ENCODE peak calls at places on chromosomes 16 and 17, in six cellular contexts. B, U, V, M, H and X are unnamed samples.

GRCh38 chr16:50275428-50276127 is 9.2 kb downstream of the ADCY7 start:
- DNase-seq in B (no peak), U (no peak), V (no peak), M (no peak), H (no peak), X (no peak)

GRCh38 chr17:27407916-27408846 is 48.1 kb upstream of the KSR1 start:
- DNase-seq in B (no peak), U (peak), V (no peak), M (peak), H (peak), X (peak)

GRCh38 chr16:53576228-53576627 is 73.2 kb upstream of the AKTIP start:
- DNase-seq in B (no peak), U (no peak), V (no peak), M (no peak), H (no peak), X (no peak)

GRCh38 chr16:58723109-58723508 is 11.0 kb downstream of the GOT2 start:
- DNase-seq in B (no peak), U (no peak), V (no peak), M (no peak), H (no peak), X (no peak)

GRCh38 chr17:79648181-79648831 is 37.5 kb upstream of the RBFOX3 start:
- DNase-seq in B (peak), U (no peak), V (no peak), M (no peak), H (no peak), X (no peak)

GRCh38 chr16:15857779-15858560 is 1.1 kb upstream of the MYH11 start:
- DNase-seq in B (peak), U (peak), V (peak), M (no peak), H (peak), X (peak)

GRCh38 chr17:80892019-80892855 is 99.4 kb upstream of the CHMP6 start:
- DNase-seq in B (no peak), U (peak), V (no peak), M (peak), H (no peak), X (no peak)

GRCh38 chr16:47506800-47507199 is 45.7 kb downstream of the PHKB start:
- DNase-seq in B (no peak), U (no peak), V (no peak), M (no peak), H (no peak), X (no peak)

GRCh38 chr16:29745126-29745852 is 501 bp downstream of the C16orf54 start:
- DNase-seq in B (no peak), U (no peak), V (peak), M (no peak), H (no peak), X (no peak)

GRCh38 chr17:79733692-79734070 is 2.9 kb downstream of the ENPP7 start:
- DNase-seq in B (no peak), U (no peak), V (no peak), M (no peak), H (no peak), X (no peak)

GRCh38 chr17:82648761-82649474 is 674 bp upstream of the WDR45B start:
- DNase-seq in B (peak), U (no peak), V (peak), M (peak), H (peak), X (peak)

GRCh38 chr16:77912617-77913016 is 109.7 kb upstream of the CLEC3A start:
- DNase-seq in B (no peak), U (no peak), V (no peak), M (no peak), H (no peak), X (no peak)

GRCh38 chr17:63694974-63695773 is 4.8 kb downstream of the LIMD2 start:
- DNase-seq in B (no peak), U (no peak), V (no peak), M (no peak), H (no peak), X (no peak)

GRCh38 chr16:22008215-22009142 is 568 bp downstream of the MOSMO start:
- DNase-seq in B (no peak), U (no peak), V (peak), M (no peak), H (peak), X (no peak)

GRCh38 chr16:72937360-72937759 is 110.6 kb downstream of the ZFHX3 start:
- DNase-seq in B (no peak), U (no peak), V (no peak), M (peak), H (no peak), X (no peak)

GRCh38 chr16:24396350-24397271 is 140.5 kb downstream of the CACNG3 start:
- DNase-seq in B (no peak), U (no peak), V (no peak), M (no peak), H (no peak), X (no peak)

GRCh38 chr17:53118948-53119347 is 703.8 kb upstream of the KIF2B start:
- DNase-seq in B (no peak), U (no peak), V (no peak), M (no peak), H (no peak), X (no peak)

GRCh38 chr16:75341934-75342811 is 90.7 kb upstream of the BCAR1 start:
- DNase-seq in B (no peak), U (peak), V (no peak), M (peak), H (no peak), X (no peak)

GRCh38 chr16:15686287-15686686 is 36.2 kb downstream of the NDE1 start:
- DNase-seq in B (no peak), U (no peak), V (no peak), M (no peak), H (no peak), X (no peak)

GRCh38 chr17:44952946-44953475 is 5.4 kb upstream of the KIF18B start:
- DNase-seq in B (peak), U (no peak), V (peak), M (no peak), H (peak), X (peak)

GRCh38 chr17:4520060-4520880 is 21.6 kb downstream of the SPNS2 start:
- DNase-seq in B (no peak), U (no peak), V (no peak), M (no peak), H (no peak), X (no peak)

GRCh38 chr16:30185141-30185682 is 1.8 kb downstream of the CORO1A start:
- DNase-seq in B (no peak), U (no peak), V (no peak), M (no peak), H (no peak), X (no peak)

GRCh38 chr16:21950782-21951521 is 2.2 kb upstream of the UQCRC2 start:
- DNase-seq in B (no peak), U (peak), V (peak), M (peak), H (peak), X (peak)

GRCh38 chr17:36972186-36972686 is 23.5 kb downstream of the AATF start:
- DNase-seq in B (no peak), U (no peak), V (no peak), M (no peak), H (no peak), X (no peak)

GRCh38 chr17:28131592-28131991 is 89.1 kb downstream of the NLK start:
- DNase-seq in B (no peak), U (peak), V (no peak), M (no peak), H (no peak), X (no peak)

GRCh38 chr17:47305302-47305923 is 18.3 kb upstream of the EFCAB13 start:
- DNase-seq in B (no peak), U (peak), V (no peak), M (peak), H (no peak), X (peak)

GRCh38 chr17:46160169-46160568 is 33.1 kb downstream of the KANSL1 start:
- DNase-seq in B (no peak), U (no peak), V (no peak), M (no peak), H (no peak), X (no peak)

GRCh38 chr16:14303182-14303618 is 232.1 kb downstream of the MRTFB start:
- DNase-seq in B (no peak), U (peak), V (peak), M (no peak), H (peak), X (peak)

GRCh38 chr17:81422776-81423697 is 27.8 kb downstream of the BAHCC1 start:
- DNase-seq in B (peak), U (peak), V (no peak), M (peak), H (peak), X (peak)

GRCh38 chr16:20866161-20866772 is 33.9 kb downstream of the DCUN1D3 start:
- DNase-seq in B (peak), U (peak), V (no peak), M (peak), H (peak), X (peak)

GRCh38 chr17:38919316-38920078 is 5.9 kb upstream of the LASP1NB start:
- DNase-seq in B (no peak), U (no peak), V (no peak), M (no peak), H (no peak), X (no peak)

GRCh38 chr17:19727466-19728113 is 11.2 kb upstream of the SLC47A2 start:
- DNase-seq in B (no peak), U (peak), V (no peak), M (no peak), H (no peak), X (no peak)

GRCh38 chr16:8567355-8568230 is 22.7 kb downstream of the TMEM114 start:
- DNase-seq in B (peak), U (peak), V (peak), M (peak), H (peak), X (peak)

GRCh38 chr16:30113711-30114333 is 485 bp upstream of the GDPD3 start:
- DNase-seq in B (no peak), U (peak), V (no peak), M (no peak), H (no peak), X (no peak)

GRCh38 chr16:50547340-50547865 is 793 bp upstream of the NKD1 start:
- DNase-seq in B (peak), U (no peak), V (peak), M (peak), H (peak), X (peak)

GRCh38 chr17:51508048-51508447 is 247.7 kb downstream of the UTP18 start:
- DNase-seq in B (no peak), U (no peak), V (no peak), M (no peak), H (no peak), X (no peak)

GRCh38 chr17:64355536-64356303 is 34.9 kb downstream of the PECAM1 start:
- DNase-seq in B (no peak), U (peak), V (no peak), M (peak), H (no peak), X (no peak)

GRCh38 chr17:1979182-1979980 is 45.8 kb downstream of the RTN4RL1 start:
- DNase-seq in B (no peak), U (no peak), V (no peak), M (no peak), H (peak), X (no peak)
- H3K4me2 ChIP-seq in B (no peak), U (no peak), V (no peak), M (no peak), H (no peak), X (no peak)

GRCh38 chr16:1340730-1341494 is 7.5 kb downstream of the BAIAP3 start:
- DNase-seq in B (no peak), U (no peak), V (no peak), M (no peak), H (no peak), X (no peak)

GRCh38 chr16:1344499-1344898 is 7.2 kb downstream of the TSR3 start:
- DNase-seq in B (no peak), U (no peak), V (no peak), M (no peak), H (no peak), X (no peak)

GRCh38 chr16:1343428-1344242 is 8.0 kb downstream of the TSR3 start:
- DNase-seq in B (no peak), U (no peak), V (no peak), M (no peak), H (no peak), X (no peak)

GRCh38 chr16:1341495-1342388 is 8.3 kb downstream of the BAIAP3 start:
- DNase-seq in B (no peak), U (no peak), V (no peak), M (no peak), H (no peak), X (no peak)

GRCh38 chr16:1342526-1343427 is 8.9 kb downstream of the TSR3 start:
- DNase-seq in B (peak), U (peak), V (peak), M (peak), H (peak), X (peak)
- H3K4me2 ChIP-seq in B (peak), U (peak), V (peak), M (peak), H (peak), X (peak)

GRCh38 chr16:35386619-35387018 is 1927.2 kb downstream of the TP53TG3F start:
- DNase-seq in B (no peak), U (no peak), V (no peak), M (no peak), H (no peak), X (no peak)

GRCh38 chr16:35391328-35391727 is 1931.9 kb downstream of the TP53TG3F start:
- DNase-seq in B (peak), U (peak), V (peak), M (peak), H (peak), X (peak)
- H3K4me2 ChIP-seq in B (no peak), U (no peak), V (no peak), M (no peak), H (no peak), X (no peak)

GRCh38 chr16:1334739-1335138 is 1.3 kb downstream of the BAIAP3 start:
- DNase-seq in B (no peak), U (no peak), V (no peak), M (no peak), H (no peak), X (no peak)

GRCh38 chr16:1333854-1334719 is 642 bp downstream of the BAIAP3 start:
- DNase-seq in B (no peak), U (no peak), V (peak), M (no peak), H (peak), X (no peak)

GRCh38 chr16:1332618-1333148 is 762 bp upstream of the BAIAP3 start:
- DNase-seq in B (no peak), U (no peak), V (peak), M (no peak), H (no peak), X (peak)

GRCh38 chr16:1331712-1332617 is 1.5 kb upstream of the BAIAP3 start:
- DNase-seq in B (peak), U (peak), V (peak), M (peak), H (peak), X (peak)

GRCh38 chr16:1333149-1333812 is at the start of gene BAIAP3:
- DNase-seq in B (peak), U (no peak), V (peak), M (peak), H (peak), X (peak)
- H3K4me2 ChIP-seq in B (peak), U (peak), V (peak), M (peak), H (peak), X (peak)

GRCh38 chr16:57504491-57504890 is 18.2 kb upstream of the DOK4 start:
- DNase-seq in B (no peak), U (no peak), V (no peak), M (no peak), H (no peak), X (no peak)

GRCh38 chr16:57507414-57508083 is 21.3 kb upstream of the DOK4 start:
- DNase-seq in B (no peak), U (no peak), V (peak), M (no peak), H (peak), X (peak)

GRCh38 chr16:57503366-57503765 is 17.1 kb upstream of the DOK4 start:
- DNase-seq in B (peak), U (no peak), V (peak), M (no peak), H (no peak), X (no peak)

GRCh38 chr16:57504001-57504400 is 17.7 kb upstream of the DOK4 start:
- DNase-seq in B (no peak), U (no peak), V (no peak), M (no peak), H (no peak), X (no peak)

DNA sequence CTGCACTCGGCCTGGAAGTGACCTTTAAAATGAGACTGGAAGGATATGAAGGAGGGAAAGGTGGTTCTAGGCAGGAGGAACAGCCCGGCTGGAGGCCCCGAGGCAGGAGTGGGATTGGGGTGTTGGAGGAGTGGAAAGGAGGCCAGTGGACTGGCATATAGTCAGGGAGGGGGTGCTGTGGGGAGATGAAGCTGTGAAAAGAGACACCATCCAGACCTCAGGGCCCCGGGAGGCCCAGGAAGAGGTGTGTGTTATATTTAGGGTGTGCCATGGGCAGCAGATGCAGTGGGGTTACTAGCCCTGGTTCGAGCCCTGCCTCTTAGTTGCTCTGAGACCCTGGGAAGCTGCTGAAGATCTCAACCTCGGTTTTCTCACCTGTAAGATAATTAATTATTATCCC is 18.9 kb upstream of the DOK4 start:
- DNase-seq in B (no peak), U (no peak), V (no peak), M (no peak), H (no peak), X (no peak)
- H3K4me2 ChIP-seq in B (no peak), U (no peak), V (no peak), M (no peak), H (no peak), X (no peak)

DNA sequence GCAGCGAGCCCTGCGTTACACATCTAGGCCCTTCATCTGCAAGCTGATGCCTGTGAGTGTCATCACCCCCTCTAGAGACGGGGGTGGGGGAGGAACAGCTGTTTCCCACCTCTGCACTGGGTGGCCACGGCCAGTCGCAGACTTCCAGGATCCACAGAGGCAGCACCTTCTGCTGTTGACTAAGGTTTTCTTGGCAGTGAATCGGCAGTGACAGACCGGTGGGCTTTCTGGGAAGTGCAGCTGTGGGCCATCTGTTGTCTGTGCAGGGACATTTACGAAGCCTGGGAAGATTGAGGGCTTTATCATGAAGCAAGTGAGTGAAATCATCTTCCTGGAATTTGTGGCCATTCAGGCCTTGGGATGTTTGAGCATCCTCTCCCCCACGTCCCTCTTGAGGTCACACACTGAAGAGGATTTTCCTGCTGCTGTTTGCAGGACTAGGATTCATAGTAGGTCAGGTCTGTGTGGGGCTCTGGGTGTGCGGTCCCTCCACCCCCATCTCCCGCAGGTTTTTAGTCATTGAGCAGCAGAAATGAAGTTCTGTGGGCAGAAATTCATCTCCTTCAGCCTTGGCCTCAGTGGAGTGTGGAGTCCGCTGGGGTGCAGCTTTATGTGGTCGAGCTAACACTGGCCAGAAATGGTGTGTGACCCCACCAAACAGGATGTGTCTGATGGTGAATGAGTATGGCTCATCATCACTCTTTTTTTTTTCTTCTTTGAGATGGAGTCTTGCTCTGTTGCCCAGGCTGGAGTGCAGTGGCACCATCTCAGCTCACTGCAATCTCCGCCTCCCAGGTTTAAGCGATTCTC is 12.0 kb downstream of the PGS1 start:
- DNase-seq in B (peak), U (peak), V (peak), M (peak), H (no peak), X (peak)
- H3K4me2 ChIP-seq in B (no peak), U (peak), V (no peak), M (no peak), H (no peak), X (no peak)

GRCh38 chr16:88498576-88499208 is 45.6 kb downstream of the ZFPM1 start:
- DNase-seq in B (no peak), U (no peak), V (no peak), M (no peak), H (no peak), X (no peak)

GRCh38 chr16:88497561-88498420 is 44.7 kb downstream of the ZFPM1 start:
- DNase-seq in B (no peak), U (peak), V (no peak), M (no peak), H (no peak), X (peak)

GRCh38 chr16:88500255-88500661 is 47.2 kb downstream of the ZFPM1 start:
- DNase-seq in B (no peak), U (no peak), V (no peak), M (no peak), H (no peak), X (no peak)

GRCh38 chr16:88499836-88500251 is 46.8 kb downstream of the ZFPM1 start:
- DNase-seq in B (no peak), U (no peak), V (no peak), M (no peak), H (no peak), X (no peak)

DNA sequence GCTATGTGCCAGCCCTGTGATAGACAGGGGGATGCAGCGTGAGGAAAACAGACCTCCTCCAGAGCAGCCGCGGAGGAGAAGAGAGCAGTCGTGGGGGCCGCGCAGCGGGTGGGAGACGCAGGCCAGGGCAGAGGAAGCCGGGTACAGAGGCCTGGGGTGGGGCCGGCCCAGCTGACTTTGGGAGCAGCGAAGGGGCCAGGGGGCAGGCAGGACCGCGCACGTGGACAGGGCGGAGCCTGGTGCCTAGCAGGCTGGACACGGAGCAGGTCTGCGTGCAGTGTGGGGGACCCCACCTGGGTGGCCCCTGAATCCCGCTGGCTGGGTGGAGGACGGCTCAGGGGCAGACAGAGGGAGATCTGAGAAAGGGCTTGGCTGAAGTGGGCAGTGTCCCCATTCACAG is 46.2 kb downstream of the ZFPM1 start:
- DNase-seq in B (no peak), U (no peak), V (no peak), M (no peak), H (no peak), X (no peak)
- H3K4me2 ChIP-seq in B (no peak), U (no peak), V (no peak), M (no peak), H (no peak), X (no peak)

GRCh38 chr16:86614699-86615098 is 36.4 kb downstream of the FOXL1 start:
- DNase-seq in B (no peak), U (no peak), V (no peak), M (no peak), H (no peak), X (no peak)
- H3K4me2 ChIP-seq in B (no peak), U (no peak), V (no peak), M (no peak), H (no peak), X (no peak)

GRCh38 chr16:85604145-85604705 is 8.9 kb upstream of the GSE1 start:
- DNase-seq in B (no peak), U (no peak), V (no peak), M (no peak), H (no peak), X (no peak)
- H3K4me2 ChIP-seq in B (no peak), U (no peak), V (no peak), M (no peak), H (no peak), X (no peak)